ENCODE peak calls at places on chromosomes 11 and 22, in four cellular contexts. M is A549, Y is HepG2, U is GM12878. P is an unnamed sample.
A peak's percentile ranks its signal among the peaks of the same experiment; 100 is the strongest.

GRCh38 chr11:12842933-12843636 is 166.0 kb upstream of the RASSF10 start:
- DNase-seq in M (no peak), Y (no peak), U (no peak), P (peak; percentile 75)

GRCh38 chr22:23376256-23376655 is 195.9 kb downstream of the BCR start:
- DNase-seq in M (peak; percentile 23), Y (peak; percentile 18), U (peak; percentile 1), P (peak; percentile 63)

GRCh38 chr11:117831661-117832415 is 7.3 kb upstream of the FXYD2 start:
- DNase-seq in M (no peak), Y (no peak), U (no peak), P (no peak)

GRCh38 chr11:1827095-1827797 is 7.5 kb upstream of the SYT8 start:
- DNase-seq in M (peak; percentile 55), Y (peak; percentile 70), U (no peak), P (no peak)

GRCh38 chr11:83047515-83048225 is 24.0 kb downstream of the RAB30 start:
- DNase-seq in M (no peak), Y (no peak), U (no peak), P (no peak)

GRCh38 chr11:133075351-133075750 is 456.9 kb downstream of the OPCML start:
- DNase-seq in M (no peak), Y (no peak), U (no peak), P (no peak)

GRCh38 chr22:46110215-46110614 is 40.1 kb upstream of the PPARA start:
- DNase-seq in M (no peak), Y (no peak), U (no peak), P (peak; percentile 52)

GRCh38 chr11:46382644-46383403 is 1.4 kb downstream of the MDK start:
- DNase-seq in M (peak; percentile 90), Y (peak; percentile 57), U (no peak), P (no peak)

GRCh38 chr11:986270-986951 is 50.1 kb downstream of the MUC6 start:
- DNase-seq in M (no peak), Y (no peak), U (no peak), P (no peak)

GRCh38 chr11:9015677-9016076 is 11.9 kb upstream of the NRIP3 start:
- DNase-seq in M (peak; percentile 86), Y (peak; percentile 56), U (peak; percentile 31), P (peak; percentile 70)

GRCh38 chr22:45553333-45554039 is 50.8 kb downstream of the FBLN1 start:
- DNase-seq in M (peak; percentile 83), Y (peak; percentile 73), U (no peak), P (peak; percentile 68)

GRCh38 chr22:29130490-29130889 is 57.7 kb downstream of the KREMEN1 start:
- DNase-seq in M (no peak), Y (no peak), U (no peak), P (no peak)

GRCh38 chr11:78268516-78269410 is 80.0 kb downstream of the USP35 start:
- DNase-seq in M (no peak), Y (no peak), U (no peak), P (no peak)

GRCh38 chr11:72574046-72574445 is 100.2 kb downstream of the PDE2A start:
- DNase-seq in M (no peak), Y (no peak), U (no peak), P (no peak)

GRCh38 chr11:2393941-2394817 is 6.4 kb upstream of the TSSC4 start:
- DNase-seq in M (no peak), Y (no peak), U (no peak), P (no peak)

GRCh38 chr22:27757928-27758525 is 43.5 kb downstream of the MN1 start:
- DNase-seq in M (no peak), Y (no peak), U (no peak), P (no peak)

GRCh38 chr11:47715082-47715669 is at the start of gene AGBL2:
- DNase-seq in M (peak; percentile 82), Y (peak; percentile 68), U (peak; percentile 25), P (peak; percentile 74)
- TF ChIP-seq CHD4 in M (no peak), Y (no peak), U (no peak), P (no peak)

GRCh38 chr22:49566693-49567092 is 261.0 kb downstream of the BRD1 start:
- DNase-seq in M (no peak), Y (no peak), U (no peak), P (no peak)
- TF ChIP-seq CHD4 in M (no peak), Y (no peak), U (no peak), P (no peak)

GRCh38 chr11:35945137-35945518 is 1.3 kb downstream of the LDLRAD3 start:
- DNase-seq in M (no peak), Y (no peak), U (no peak), P (no peak)

GRCh38 chr11:35943294-35943693 is 568 bp upstream of the LDLRAD3 start:
- DNase-seq in M (no peak), Y (no peak), U (no peak), P (no peak)

GRCh38 chr11:35946766-35947165 is 2.9 kb downstream of the LDLRAD3 start:
- DNase-seq in M (no peak), Y (no peak), U (no peak), P (no peak)

GRCh38 chr11:35944503-35945136 is 758 bp downstream of the LDLRAD3 start:
- DNase-seq in M (no peak), Y (no peak), U (no peak), P (no peak)

DNA sequence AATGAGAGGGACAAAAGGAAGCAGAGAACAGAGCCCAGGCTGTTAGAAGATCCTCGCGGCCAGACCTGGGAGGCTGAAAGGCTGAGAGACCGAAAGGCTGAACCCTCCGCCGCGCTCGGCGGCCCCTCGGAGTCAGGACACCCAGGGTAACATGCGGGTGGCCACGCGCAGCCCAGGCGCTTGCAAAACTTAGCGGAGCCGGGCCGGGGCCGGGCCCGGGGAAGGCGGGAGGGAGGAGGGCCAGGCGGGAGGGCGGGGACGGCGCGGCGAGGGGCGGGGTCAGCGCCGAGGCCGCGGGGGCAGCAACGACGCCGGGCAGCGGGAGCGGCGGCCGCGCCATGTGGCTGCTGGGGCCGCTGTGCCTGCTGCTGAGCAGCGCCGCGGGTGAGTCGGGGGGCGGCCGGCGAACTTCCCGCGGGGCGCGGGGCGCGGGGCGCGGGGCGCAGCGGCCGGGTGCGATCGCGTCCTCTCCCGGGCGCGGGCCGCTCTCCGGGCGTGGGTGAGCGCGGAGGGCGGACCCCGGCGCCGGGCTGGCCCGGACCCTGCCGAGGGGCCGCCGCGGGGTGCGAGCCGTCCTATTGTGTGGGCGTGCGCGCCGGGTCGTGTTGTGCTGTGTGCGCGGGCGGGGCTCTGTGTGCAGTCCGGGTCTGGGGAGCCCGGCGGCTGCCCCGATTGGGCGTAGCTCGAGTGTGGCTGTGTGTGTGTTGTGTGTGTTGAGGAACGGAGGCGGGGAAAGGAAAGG is at the start of gene LDLRAD3:
- DNase-seq in M (peak; percentile 70), Y (peak; percentile 20), U (no peak), P (peak; percentile 79)
- TF ChIP-seq CHD4 in M (no peak), Y (no peak), U (no peak), P (no peak)

DNA sequence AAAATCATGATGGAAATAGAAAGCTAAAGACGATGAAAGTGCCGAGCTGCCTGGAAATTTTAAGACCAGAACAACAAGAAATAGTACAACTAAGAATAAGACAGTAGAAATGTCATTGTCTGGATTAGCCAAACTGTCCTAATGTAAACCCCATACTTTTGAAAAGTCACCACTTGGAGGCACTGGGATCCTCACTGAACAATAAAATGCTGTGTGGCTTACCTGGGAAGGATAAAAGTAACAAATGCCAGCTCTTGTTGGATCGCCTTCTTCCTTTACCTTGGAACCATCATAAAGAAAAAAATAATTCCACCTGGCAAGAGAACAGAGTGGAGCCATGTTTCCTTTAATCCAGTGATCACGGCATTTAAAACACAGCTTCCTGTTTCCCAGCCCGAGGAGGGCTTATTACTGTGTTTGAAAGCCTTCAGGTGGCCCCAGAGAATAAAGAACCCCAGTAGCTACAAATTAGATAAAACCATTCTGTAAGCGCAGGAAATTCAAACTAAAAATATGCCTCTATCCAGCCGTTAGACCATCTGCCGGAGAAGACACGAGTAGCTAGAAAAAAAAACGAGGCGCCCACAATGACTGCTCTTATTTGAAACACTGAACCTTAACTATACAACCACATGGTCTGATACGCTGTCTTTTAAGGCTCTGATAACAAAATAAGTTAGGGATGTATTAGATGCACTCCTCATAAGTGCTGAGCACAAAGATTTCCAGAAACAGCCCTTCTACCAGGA is 4.4 kb downstream of the HPS4 start:
- DNase-seq in M (no peak), Y (peak; percentile 31), U (no peak), P (no peak)
- TF ChIP-seq CHD4 in M (no peak), Y (no peak), U (no peak), P (no peak)

GRCh38 chr11:18671246-18671645 is 27.3 kb upstream of the TMEM86A start:
- DNase-seq in M (no peak), Y (no peak), U (no peak), P (no peak)
- TF ChIP-seq CHD4 in M (no peak), Y (no peak), U (no peak), P (no peak)

P was measured in K562.